ENCODE peak calls at places on chromosome 2, in nine cellular contexts. L, I, H, Z, O, X, P, D and C are unnamed samples.

GRCh38 chr2:157508676-157509075 is 64.8 kb upstream of the CYTIP start:
- DNase-seq in L (no peak), O (no peak), I (no peak), Z (peak), H (no peak), P (no peak), D (no peak), X (no peak), C (no peak)

GRCh38 chr2:131112477-131113027 is 7.4 kb downstream of the PLEKHB2 start:
- DNase-seq in H (no peak), O (no peak), X (no peak), L (no peak), Z (no peak), I (no peak), D (peak), P (no peak), C (no peak)

GRCh38 chr2:17879137-17879912 is 858 bp downstream of the KCNS3 start:
- DNase-seq in L (peak), I (no peak), P (peak), O (no peak), D (peak), Z (peak), X (no peak), H (peak), C (peak)

GRCh38 chr2:95343429-95344207 is 46.5 kb downstream of the KCNIP3 start:
- DNase-seq in X (no peak), H (no peak), D (no peak), P (no peak), O (no peak), I (no peak), Z (no peak), L (no peak), C (no peak)

GRCh38 chr2:216082805-216083204 is 1.1 kb downstream of the TMEM169 start:
- DNase-seq in D (no peak), I (no peak), Z (no peak), P (no peak), O (no peak), L (no peak), H (peak), X (no peak), C (peak)

GRCh38 chr2:72457801-72458516 is 310.3 kb upstream of the CYP26B1 start:
- DNase-seq in L (no peak), I (no peak), X (no peak), D (peak), P (peak), Z (peak), O (no peak), H (no peak), C (no peak)

GRCh38 chr2:205366336-205367060 is 315.8 kb upstream of the NRP2 start:
- DNase-seq in L (no peak), H (no peak), O (no peak), I (no peak), Z (peak), D (no peak), P (no peak), X (no peak), C (no peak)

GRCh38 chr2:84817239-84817655 is 63.6 kb downstream of the TRABD2A start:
- DNase-seq in H (no peak), I (no peak), L (no peak), P (no peak), D (no peak), Z (no peak), X (no peak), O (no peak), C (no peak)

GRCh38 chr2:167293172-167293781 is 405.0 kb downstream of the XIRP2 start:
- DNase-seq in D (peak), P (no peak), O (no peak), X (no peak), L (no peak), I (no peak), Z (peak), H (peak), C (peak)

GRCh38 chr2:222146488-222146887 is 152.3 kb downstream of the PAX3 start:
- DNase-seq in D (no peak), L (peak), I (no peak), Z (no peak), P (no peak), O (no peak), X (no peak), H (no peak), C (no peak)